ENCODE peak calls at places on chromosome 22, in eight cellular contexts. X, A, I, Y, L, D, S and Q are unnamed samples.

GRCh38 chr22:21652547-21653545 is 10.7 kb downstream of the SDF2L1 start:
- DNase-seq in I (no peak), D (peak; percentile 60), X (no peak), S (no peak), Y (no peak), L (no peak), A (peak; percentile 97), Q (no peak)

GRCh38 chr22:49826603-49827306 is 918 bp downstream of the BRD1 start:
- DNase-seq in S (no peak), L (peak; percentile 2), Y (no peak), D (no peak), I (peak; percentile 77), X (peak; percentile 27), A (no peak), Q (peak; percentile 61)

GRCh38 chr22:35008213-35008612 is 57.7 kb upstream of the ISX start:
- DNase-seq in D (no peak), I (no peak), A (no peak), S (no peak), X (no peak), L (no peak), Y (no peak), Q (no peak)

GRCh38 chr22:22928666-22929380 is 41.2 kb downstream of the IGLL5 start:
- DNase-seq in I (peak; percentile 76), Y (no peak), X (peak; percentile 12), A (no peak), L (peak; percentile 31), S (no peak), D (no peak), Q (no peak)

GRCh38 chr22:41709341-41709740 is 10.0 kb downstream of the MEI1 start:
- DNase-seq in Y (no peak), A (no peak), I (no peak), D (no peak), L (no peak), S (no peak), X (no peak), Q (no peak)

GRCh38 chr22:38122616-38123015 is 12.1 kb upstream of the BAIAP2L2 start:
- DNase-seq in I (no peak), S (no peak), Y (no peak), L (no peak), X (no peak), D (no peak), A (no peak), Q (no peak)

GRCh38 chr22:35436421-35436820 is 36.5 kb downstream of the MCM5 start:
- DNase-seq in D (no peak), I (no peak), A (no peak), S (no peak), X (no peak), L (no peak), Y (no peak), Q (no peak)

GRCh38 chr22:31653944-31654343 is 8.1 kb downstream of the PISD start:
- DNase-seq in A (no peak), L (no peak), I (no peak), D (no peak), X (no peak), Y (no peak), S (no peak), Q (no peak)

GRCh38 chr22:17777005-17777716 is 2.9 kb upstream of the BID start:
- DNase-seq in A (no peak), Y (no peak), D (no peak), I (no peak), L (no peak), S (no peak), X (no peak), Q (peak; percentile 69)

GRCh38 chr22:47923011-47923427 is 1160.6 kb downstream of the TBC1D22A start:
- DNase-seq in S (no peak), X (no peak), Y (no peak), D (no peak), L (no peak), A (no peak), I (no peak), Q (no peak)

GRCh38 chr22:46803031-46803880 is 40.8 kb downstream of the TBC1D22A start:
- DNase-seq in A (peak; percentile 75), Y (no peak), X (peak; percentile 69), L (no peak), S (no peak), I (peak; percentile 61), D (peak; percentile 77), Q (peak; percentile 68)

GRCh38 chr22:31400023-31400397 is 606 bp downstream of the DRG1 start:
- DNase-seq in L (peak; percentile 1), I (peak; percentile 32), X (no peak), A (peak; percentile 19), Y (no peak), D (no peak), S (no peak), Q (no peak)

GRCh38 chr22:36445158-36445668 is 36.2 kb downstream of the TXN2 start:
- DNase-seq in X (no peak), S (peak; percentile 85), I (peak; percentile 53), D (no peak), Y (no peak), A (no peak), L (peak; percentile 90), Q (no peak)

GRCh38 chr22:50207383-50208031 is 6.7 kb downstream of the SELENOO start:
- DNase-seq in D (no peak), X (no peak), Y (no peak), L (no peak), S (no peak), I (no peak), A (no peak), Q (peak; percentile 38)

GRCh38 chr22:45645526-45646414 is 25.9 kb upstream of the ATXN10 start:
- DNase-seq in X (peak; percentile 95), L (peak; percentile 20), S (no peak), A (peak; percentile 86), Y (no peak), I (peak; percentile 94), D (peak; percentile 86), Q (peak; percentile 82)

GRCh38 chr22:36027579-36027959 is 1.1 kb downstream of the RBFOX2 start:
- DNase-seq in X (no peak), D (no peak), A (peak; percentile 25), L (no peak), I (peak; percentile 24), S (no peak), Y (no peak), Q (no peak)

GRCh38 chr22:49972163-49973017 is 11.8 kb downstream of the PIM3 start:
- DNase-seq in X (no peak), S (no peak), Y (no peak), D (peak; percentile 30), I (no peak), L (no peak), A (no peak), Q (peak; percentile 64)

GRCh38 chr22:29668681-29669080 is 51.1 kb upstream of the CABP7 start:
- DNase-seq in I (no peak), X (no peak), L (no peak), A (no peak), D (no peak), S (no peak), Y (no peak), Q (no peak)

GRCh38 chr22:34966980-34967379 is 99.0 kb upstream of the ISX start:
- DNase-seq in L (no peak), A (peak; percentile 78), D (no peak), X (no peak), S (no peak), Y (no peak), I (no peak), Q (no peak)

GRCh38 chr22:43440103-43440387 is 28.2 kb downstream of the MPPED1 start:
- DNase-seq in X (no peak), S (no peak), D (no peak), L (no peak), I (no peak), Y (no peak), A (no peak), Q (no peak)

GRCh38 chr22:49849161-49850020 is 4.3 kb upstream of the ZBED4 start:
- DNase-seq in X (no peak), L (no peak), D (no peak), A (no peak), S (no peak), Y (no peak), I (no peak), Q (no peak)